ENCODE peak calls at places on chromosomes 11 and 22, in nine cellular contexts. E is adrenal gland, V is stomach, Y is nephron progenitor cell, A is heart left ventricle, P is ovary, M is psoas muscle, I is dorsolateral prefrontal cortex, S is BE2C. N is an unnamed sample.
A peak's percentile ranks its signal among the peaks of the same experiment; 100 is the strongest.

GRCh38 chr11:120215634-120216033 is 4.8 kb downstream of the OAF start:
- DNase-seq in A (peak; percentile 73), S (no peak), P (peak; percentile 61), V (peak; percentile 43), I (no peak), M (peak; percentile 65), Y (no peak), E (peak; percentile 71), N (no peak)

GRCh38 chr22:17633217-17633997 is 4.9 kb upstream of the ATP6V1E1 start:
- DNase-seq in E (no peak), I (no peak), Y (no peak), V (no peak), S (no peak), P (no peak), M (no peak), A (no peak), N (no peak)

GRCh38 chr22:21865041-21865440 is 2.4 kb downstream of the MAPK1 start:
- DNase-seq in V (peak; percentile 35), M (peak; percentile 49), S (peak; percentile 43), A (peak; percentile 59), Y (no peak), I (no peak), E (peak; percentile 53), P (peak; percentile 40), N (no peak)

GRCh38 chr11:107916671-107917241 is 11.5 kb upstream of the RAB39A start:
- DNase-seq in Y (peak; percentile 66), E (peak; percentile 16), I (no peak), V (peak; percentile 32), A (no peak), S (no peak), P (no peak), M (no peak), N (peak; percentile 69)

GRCh38 chr11:126317681-126318641 is 14.1 kb downstream of the DCPS start:
- DNase-seq in V (no peak), I (no peak), A (peak; percentile 88), Y (no peak), E (peak; percentile 73), M (peak; percentile 78), P (peak; percentile 78), S (no peak), N (no peak)

GRCh38 chr11:5280582-5281102 is 10.9 kb upstream of the HBE1 start:
- DNase-seq in M (peak; percentile 54), A (peak; percentile 63), I (no peak), V (peak; percentile 45), P (peak; percentile 55), E (peak; percentile 84), S (peak; percentile 11), Y (peak; percentile 6), N (peak; percentile 69)

GRCh38 chr22:50048066-50048765 is 9.9 kb downstream of the TTLL8 start:
- DNase-seq in S (no peak), Y (no peak), A (peak; percentile 9), V (no peak), M (no peak), E (no peak), I (no peak), P (no peak), N (no peak)

GRCh38 chr22:22959147-22959827 is 71.7 kb downstream of the IGLL5 start:
- DNase-seq in M (peak; percentile 57), A (peak; percentile 66), S (peak; percentile 84), Y (peak; percentile 83), E (peak; percentile 81), V (peak; percentile 87), P (peak; percentile 85), I (peak; percentile 87), N (peak; percentile 88)

GRCh38 chr22:36580846-36581245 is 51.9 kb upstream of the EIF3D start:
- DNase-seq in I (no peak), S (no peak), Y (no peak), V (no peak), M (no peak), P (no peak), A (no peak), E (no peak), N (no peak)

GRCh38 chr11:63906585-63906984 is 10.4 kb downstream of the RCOR2 start:
- DNase-seq in M (no peak), E (no peak), P (no peak), I (no peak), V (peak; percentile 37), A (no peak), Y (peak; percentile 33), S (peak; percentile 25), N (peak; percentile 58)

GRCh38 chr11:45896392-45897068 is 10.5 kb downstream of the FREY1 start:
- DNase-seq in S (peak; percentile 67), I (no peak), P (no peak), V (no peak), A (no peak), Y (peak; percentile 79), E (no peak), M (peak; percentile 15), N (peak; percentile 91)

GRCh38 chr11:46050065-46050464 is 71.2 kb downstream of the PHF21A start:
- DNase-seq in M (peak; percentile 17), P (no peak), I (no peak), A (peak; percentile 28), E (no peak), Y (peak; percentile 8), V (no peak), S (no peak), N (peak; percentile 16)

GRCh38 chr22:27537481-27537891 is 264.1 kb downstream of the MN1 start:
- DNase-seq in M (no peak), A (peak; percentile 51), S (peak; percentile 53), Y (peak; percentile 69), I (no peak), V (no peak), P (peak; percentile 47), E (no peak), N (no peak)

GRCh38 chr22:40436460-40437431 is 66.4 kb downstream of the SGSM3 start:
- DNase-seq in M (no peak), I (no peak), S (no peak), V (no peak), Y (no peak), E (no peak), A (no peak), P (no peak), N (no peak)

GRCh38 chr22:28950567-28951411 is 67.4 kb downstream of the ZNRF3 start:
- DNase-seq in M (no peak), P (no peak), I (no peak), Y (no peak), V (no peak), E (no peak), A (no peak), S (no peak), N (no peak)

GRCh38 chr22:19524170-19525115 is at the start of gene CLDN5:
- DNase-seq in I (no peak), S (no peak), Y (peak; percentile 58), A (peak; percentile 70), M (no peak), V (no peak), P (peak; percentile 30), E (peak; percentile 38), N (peak; percentile 51)

GRCh38 chr22:46239261-46240048 is 10.6 kb downstream of the CDPF1 start:
- DNase-seq in V (no peak), P (no peak), I (no peak), E (no peak), M (no peak), Y (no peak), A (no peak), S (no peak), N (no peak)

GRCh38 chr11:119664063-119664572 is 64.9 kb downstream of the NECTIN1 start:
- DNase-seq in S (no peak), I (peak; percentile 62), V (peak; percentile 56), Y (peak; percentile 56), P (no peak), A (no peak), M (no peak), E (no peak), N (no peak)

GRCh38 chr22:40660725-40661124 is 18.6 kb upstream of the MCHR1 start:
- DNase-seq in I (no peak), P (no peak), V (no peak), E (no peak), A (no peak), S (no peak), Y (no peak), M (no peak), N (no peak)

GRCh38 chr22:18091916-18092526 is 14.2 kb downstream of the PEX26 start:
- DNase-seq in S (no peak), E (peak; percentile 74), Y (no peak), M (peak; percentile 81), I (peak; percentile 76), A (peak; percentile 83), V (peak; percentile 75), P (peak; percentile 74), N (no peak)

GRCh38 chr22:37569009-37569920 is 9.0 kb downstream of the CDC42EP1 start:
- DNase-seq in V (peak; percentile 93), P (no peak), Y (no peak), I (peak; percentile 86), E (no peak), S (no peak), A (no peak), M (no peak), N (no peak)

GRCh38 chr22:46287873-46288751 is 8.6 kb upstream of the GTSE1 start:
- DNase-seq in Y (no peak), P (no peak), S (no peak), M (peak; percentile 49), I (no peak), E (no peak), V (peak; percentile 47), A (peak; percentile 50), N (no peak)

GRCh38 chr11:129947474-129947873 is 52.1 kb upstream of the NFRKB start:
- DNase-seq in P (no peak), Y (no peak), S (no peak), E (no peak), M (no peak), I (no peak), V (no peak), A (no peak), N (no peak)
- TF ChIP-seq CTCF in P (no peak), Y (no peak), S (no peak), E (no peak), M (no peak), I (no peak), V (no peak), A (no peak), N (no peak)

DNA sequence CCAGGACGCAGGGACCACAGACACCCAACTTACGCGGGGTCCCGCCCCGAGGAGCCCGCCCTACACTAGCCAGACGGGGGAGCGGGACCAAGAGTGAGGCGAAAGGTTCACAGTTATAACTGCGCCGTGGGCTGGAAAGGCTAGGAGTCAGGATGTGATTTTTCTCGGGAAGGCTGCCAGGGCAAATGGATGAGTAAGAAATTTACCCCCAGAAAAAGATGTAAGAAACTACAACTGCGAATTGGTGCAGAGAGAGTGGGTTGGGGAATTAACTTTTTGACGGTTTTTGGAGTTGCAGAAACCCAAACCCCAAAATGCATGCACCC is 1.3 kb downstream of the TSPAN18 start:
- DNase-seq in A (no peak), I (no peak), P (no peak), V (no peak), M (no peak), S (no peak), Y (no peak), E (no peak), N (no peak)
- TF ChIP-seq CTCF in A (peak; percentile 36), I (peak; percentile 69), P (no peak), V (no peak), M (no peak), S (no peak), Y (peak; percentile 40), E (no peak), N (peak; percentile 57)

GRCh38 chr22:43411981-43412807 is at the start of gene MPPED1:
- DNase-seq in E (no peak), M (no peak), A (no peak), P (peak; percentile 52), Y (peak; percentile 62), V (no peak), S (no peak), I (no peak), N (peak; percentile 40)
- TF ChIP-seq CTCF in E (no peak), M (no peak), A (no peak), P (no peak), Y (no peak), V (no peak), S (no peak), I (no peak), N (no peak)

GRCh38 chr11:35618497-35619029 is 303 bp downstream of the FJX1 start:
- DNase-seq in M (no peak), E (peak; percentile 43), S (no peak), Y (no peak), P (no peak), V (no peak), I (no peak), A (peak; percentile 38), N (no peak)
- TF ChIP-seq CTCF in M (no peak), E (no peak), S (no peak), Y (no peak), P (no peak), V (no peak), I (no peak), A (no peak), N (no peak)